ENCODE peak calls at places on chromosome 2, in ten cellular contexts. One of them, this sample, is unnamed.

GRCh38 chr2:130251865-130252620 is 53.8 kb upstream of the TUBA3E start:
- DNase-seq in activated CD8-positive, alpha-beta memory T cell treated with anti-CD3 and anti-CD28 coated beads for 1 hour: no peak
- DNase-seq in caudate nucleus: no peak
- DNase-seq in T-cell: no peak
- DNase-seq in foreskin fibroblast: peak; percentile 14
- DNase-seq in epithelial cell of esophagus: no peak
- DNase-seq in central memory CD8-positive, alpha-beta T cell: no peak
- DNase-seq in NCI-H510A treated with DMSO at 0.1 percent for 48 hours: no peak
- DNase-seq in anterior cingulate cortex: no peak
- DNase-seq in GM12865: no peak
- DNase-seq in this sample: no peak

GRCh38 chr2:100253786-100254185 is 68.5 kb downstream of the LONRF2 start:
- DNase-seq in anterior cingulate cortex: no peak
- DNase-seq in activated CD8-positive, alpha-beta memory T cell treated with anti-CD3 and anti-CD28 coated beads for 1 hour: no peak
- DNase-seq in NCI-H510A treated with DMSO at 0.1 percent for 48 hours: no peak
- DNase-seq in caudate nucleus: no peak
- DNase-seq in foreskin fibroblast: no peak
- DNase-seq in epithelial cell of esophagus: no peak
- DNase-seq in central memory CD8-positive, alpha-beta T cell: no peak
- DNase-seq in T-cell: no peak
- DNase-seq in GM12865: no peak
- DNase-seq in this sample: no peak

GRCh38 chr2:189854956-189855355 is 70.7 kb downstream of the PMS1 start:
- DNase-seq in epithelial cell of esophagus: no peak
- DNase-seq in GM12865: no peak
- DNase-seq in foreskin fibroblast: peak; percentile 47
- DNase-seq in activated CD8-positive, alpha-beta memory T cell treated with anti-CD3 and anti-CD28 coated beads for 1 hour: no peak
- DNase-seq in anterior cingulate cortex: no peak
- DNase-seq in caudate nucleus: no peak
- DNase-seq in central memory CD8-positive, alpha-beta T cell: no peak
- DNase-seq in NCI-H510A treated with DMSO at 0.1 percent for 48 hours: no peak
- DNase-seq in T-cell: no peak
- DNase-seq in this sample: no peak

GRCh38 chr2:134670955-134671354 is 47.8 kb downstream of the TMEM163 start:
- DNase-seq in NCI-H510A treated with DMSO at 0.1 percent for 48 hours: peak; percentile 81
- DNase-seq in GM12865: no peak
- DNase-seq in activated CD8-positive, alpha-beta memory T cell treated with anti-CD3 and anti-CD28 coated beads for 1 hour: no peak
- DNase-seq in central memory CD8-positive, alpha-beta T cell: no peak
- DNase-seq in epithelial cell of esophagus: no peak
- DNase-seq in foreskin fibroblast: no peak
- DNase-seq in T-cell: no peak
- DNase-seq in anterior cingulate cortex: no peak
- DNase-seq in caudate nucleus: no peak
- DNase-seq in this sample: no peak

GRCh38 chr2:241540766-241541561 is 17.6 kb upstream of the BOK start:
- DNase-seq in T-cell: peak; percentile 14
- DNase-seq in NCI-H510A treated with DMSO at 0.1 percent for 48 hours: no peak
- DNase-seq in anterior cingulate cortex: no peak
- DNase-seq in GM12865: peak; percentile 73
- DNase-seq in activated CD8-positive, alpha-beta memory T cell treated with anti-CD3 and anti-CD28 coated beads for 1 hour: peak; percentile 21
- DNase-seq in foreskin fibroblast: peak; percentile 76
- DNase-seq in caudate nucleus: peak; percentile 28
- DNase-seq in central memory CD8-positive, alpha-beta T cell: peak; percentile 27
- DNase-seq in epithelial cell of esophagus: peak; percentile 87
- DNase-seq in this sample: peak; percentile 58

GRCh38 chr2:143294068-143294467 is 164.8 kb downstream of the ARHGAP15 start:
- DNase-seq in caudate nucleus: no peak
- DNase-seq in NCI-H510A treated with DMSO at 0.1 percent for 48 hours: no peak
- DNase-seq in foreskin fibroblast: no peak
- DNase-seq in activated CD8-positive, alpha-beta memory T cell treated with anti-CD3 and anti-CD28 coated beads for 1 hour: no peak
- DNase-seq in epithelial cell of esophagus: no peak
- DNase-seq in T-cell: no peak
- DNase-seq in anterior cingulate cortex: no peak
- DNase-seq in GM12865: no peak
- DNase-seq in central memory CD8-positive, alpha-beta T cell: no peak
- DNase-seq in this sample: no peak

GRCh38 chr2:118668431-118669424 is 178.7 kb downstream of the EN1 start:
- DNase-seq in GM12865: no peak
- DNase-seq in foreskin fibroblast: peak; percentile 97
- DNase-seq in T-cell: no peak
- DNase-seq in epithelial cell of esophagus: peak; percentile 75
- DNase-seq in anterior cingulate cortex: no peak
- DNase-seq in activated CD8-positive, alpha-beta memory T cell treated with anti-CD3 and anti-CD28 coated beads for 1 hour: no peak
- DNase-seq in NCI-H510A treated with DMSO at 0.1 percent for 48 hours: no peak
- DNase-seq in caudate nucleus: no peak
- DNase-seq in central memory CD8-positive, alpha-beta T cell: no peak
- DNase-seq in this sample: no peak

GRCh38 chr2:169828141-169828811 is 1.0 kb downstream of the UBR3 start:
- DNase-seq in epithelial cell of esophagus: peak; percentile 74
- DNase-seq in caudate nucleus: no peak
- DNase-seq in GM12865: peak; percentile 60
- DNase-seq in anterior cingulate cortex: peak; percentile 21
- DNase-seq in central memory CD8-positive, alpha-beta T cell: no peak
- DNase-seq in T-cell: peak; percentile 15
- DNase-seq in NCI-H510A treated with DMSO at 0.1 percent for 48 hours: peak; percentile 85
- DNase-seq in foreskin fibroblast: peak; percentile 64
- DNase-seq in activated CD8-positive, alpha-beta memory T cell treated with anti-CD3 and anti-CD28 coated beads for 1 hour: no peak
- DNase-seq in this sample: no peak

GRCh38 chr2:204695506-204695905 is 150.2 kb downstream of the PARD3B start:
- DNase-seq in GM12865: no peak
- DNase-seq in activated CD8-positive, alpha-beta memory T cell treated with anti-CD3 and anti-CD28 coated beads for 1 hour: no peak
- DNase-seq in foreskin fibroblast: no peak
- DNase-seq in caudate nucleus: no peak
- DNase-seq in T-cell: no peak
- DNase-seq in epithelial cell of esophagus: no peak
- DNase-seq in anterior cingulate cortex: no peak
- DNase-seq in central memory CD8-positive, alpha-beta T cell: no peak
- DNase-seq in NCI-H510A treated with DMSO at 0.1 percent for 48 hours: no peak
- DNase-seq in this sample: no peak

GRCh38 chr2:172859821-172860707 is 124.4 kb downstream of the RAPGEF4 start:
- DNase-seq in NCI-H510A treated with DMSO at 0.1 percent for 48 hours: peak; percentile 93
- DNase-seq in T-cell: no peak
- DNase-seq in caudate nucleus: no peak
- DNase-seq in GM12865: no peak
- DNase-seq in activated CD8-positive, alpha-beta memory T cell treated with anti-CD3 and anti-CD28 coated beads for 1 hour: no peak
- DNase-seq in central memory CD8-positive, alpha-beta T cell: no peak
- DNase-seq in anterior cingulate cortex: no peak
- DNase-seq in foreskin fibroblast: peak; percentile 6
- DNase-seq in epithelial cell of esophagus: no peak
- DNase-seq in this sample: no peak

GRCh38 chr2:181165199-181165868 is 184.9 kb downstream of the UBE2E3 start:
- DNase-seq in caudate nucleus: no peak
- DNase-seq in NCI-H510A treated with DMSO at 0.1 percent for 48 hours: no peak
- DNase-seq in GM12865: peak; percentile 81
- DNase-seq in epithelial cell of esophagus: no peak
- DNase-seq in activated CD8-positive, alpha-beta memory T cell treated with anti-CD3 and anti-CD28 coated beads for 1 hour: no peak
- DNase-seq in anterior cingulate cortex: no peak
- DNase-seq in central memory CD8-positive, alpha-beta T cell: no peak
- DNase-seq in foreskin fibroblast: no peak
- DNase-seq in T-cell: no peak
- DNase-seq in this sample: no peak

GRCh38 chr2:9166579-9167392 is 39.8 kb upstream of the ASAP2 start:
- DNase-seq in foreskin fibroblast: peak; percentile 49
- DNase-seq in activated CD8-positive, alpha-beta memory T cell treated with anti-CD3 and anti-CD28 coated beads for 1 hour: no peak
- DNase-seq in caudate nucleus: no peak
- DNase-seq in GM12865: no peak
- DNase-seq in NCI-H510A treated with DMSO at 0.1 percent for 48 hours: no peak
- DNase-seq in epithelial cell of esophagus: no peak
- DNase-seq in anterior cingulate cortex: no peak
- DNase-seq in T-cell: no peak
- DNase-seq in central memory CD8-positive, alpha-beta T cell: no peak
- DNase-seq in this sample: no peak

GRCh38 chr2:8452979-8453903 is 228.6 kb upstream of the ID2 start:
- DNase-seq in T-cell: no peak
- DNase-seq in GM12865: no peak
- DNase-seq in anterior cingulate cortex: no peak
- DNase-seq in NCI-H510A treated with DMSO at 0.1 percent for 48 hours: no peak
- DNase-seq in activated CD8-positive, alpha-beta memory T cell treated with anti-CD3 and anti-CD28 coated beads for 1 hour: no peak
- DNase-seq in central memory CD8-positive, alpha-beta T cell: no peak
- DNase-seq in caudate nucleus: no peak
- DNase-seq in foreskin fibroblast: peak; percentile 42
- DNase-seq in epithelial cell of esophagus: no peak
- DNase-seq in this sample: no peak

GRCh38 chr2:17171446-17172049 is 346.7 kb downstream of the RAD51AP2 start:
- DNase-seq in NCI-H510A treated with DMSO at 0.1 percent for 48 hours: peak; percentile 48
- DNase-seq in foreskin fibroblast: peak; percentile 54
- DNase-seq in activated CD8-positive, alpha-beta memory T cell treated with anti-CD3 and anti-CD28 coated beads for 1 hour: no peak
- DNase-seq in anterior cingulate cortex: no peak
- DNase-seq in T-cell: no peak
- DNase-seq in epithelial cell of esophagus: peak; percentile 64
- DNase-seq in GM12865: peak; percentile 26
- DNase-seq in caudate nucleus: no peak
- DNase-seq in central memory CD8-positive, alpha-beta T cell: no peak
- DNase-seq in this sample: no peak

GRCh38 chr2:44651974-44652373 is 289.5 kb upstream of the SIX3 start:
- DNase-seq in foreskin fibroblast: no peak
- DNase-seq in anterior cingulate cortex: no peak
- DNase-seq in GM12865: peak; percentile 37
- DNase-seq in NCI-H510A treated with DMSO at 0.1 percent for 48 hours: no peak
- DNase-seq in T-cell: no peak
- DNase-seq in epithelial cell of esophagus: no peak
- DNase-seq in activated CD8-positive, alpha-beta memory T cell treated with anti-CD3 and anti-CD28 coated beads for 1 hour: no peak
- DNase-seq in caudate nucleus: no peak
- DNase-seq in central memory CD8-positive, alpha-beta T cell: no peak
- DNase-seq in this sample: no peak

GRCh38 chr2:239182981-239183791 is 217.6 kb downstream of the HDAC4 start:
- DNase-seq in NCI-H510A treated with DMSO at 0.1 percent for 48 hours: no peak
- DNase-seq in central memory CD8-positive, alpha-beta T cell: no peak
- DNase-seq in T-cell: no peak
- DNase-seq in GM12865: no peak
- DNase-seq in activated CD8-positive, alpha-beta memory T cell treated with anti-CD3 and anti-CD28 coated beads for 1 hour: no peak
- DNase-seq in caudate nucleus: no peak
- DNase-seq in anterior cingulate cortex: no peak
- DNase-seq in foreskin fibroblast: no peak
- DNase-seq in epithelial cell of esophagus: no peak
- DNase-seq in this sample: no peak

GRCh38 chr2:236638707-236639106 is 69.1 kb downstream of the ACKR3 start:
- DNase-seq in T-cell: no peak
- DNase-seq in foreskin fibroblast: no peak
- DNase-seq in activated CD8-positive, alpha-beta memory T cell treated with anti-CD3 and anti-CD28 coated beads for 1 hour: no peak
- DNase-seq in caudate nucleus: no peak
- DNase-seq in GM12865: no peak
- DNase-seq in central memory CD8-positive, alpha-beta T cell: no peak
- DNase-seq in epithelial cell of esophagus: no peak
- DNase-seq in anterior cingulate cortex: no peak
- DNase-seq in NCI-H510A treated with DMSO at 0.1 percent for 48 hours: no peak
- DNase-seq in this sample: no peak

GRCh38 chr2:216765810-216766259 is 70.5 kb upstream of the IGFBP5 start:
- DNase-seq in GM12865: no peak
- DNase-seq in central memory CD8-positive, alpha-beta T cell: no peak
- DNase-seq in T-cell: no peak
- DNase-seq in caudate nucleus: no peak
- DNase-seq in activated CD8-positive, alpha-beta memory T cell treated with anti-CD3 and anti-CD28 coated beads for 1 hour: no peak
- DNase-seq in anterior cingulate cortex: no peak
- DNase-seq in epithelial cell of esophagus: no peak
- DNase-seq in NCI-H510A treated with DMSO at 0.1 percent for 48 hours: peak; percentile 95
- DNase-seq in foreskin fibroblast: no peak
- DNase-seq in this sample: no peak

GRCh38 chr2:109398616-109399015 is 215.2 kb downstream of the SEPTIN10 start:
- DNase-seq in caudate nucleus: no peak
- DNase-seq in anterior cingulate cortex: no peak
- DNase-seq in T-cell: no peak
- DNase-seq in activated CD8-positive, alpha-beta memory T cell treated with anti-CD3 and anti-CD28 coated beads for 1 hour: no peak
- DNase-seq in foreskin fibroblast: no peak
- DNase-seq in epithelial cell of esophagus: no peak
- DNase-seq in GM12865: no peak
- DNase-seq in NCI-H510A treated with DMSO at 0.1 percent for 48 hours: no peak
- DNase-seq in central memory CD8-positive, alpha-beta T cell: no peak
- DNase-seq in this sample: no peak

GRCh38 chr2:123438277-123439050 is 586.6 kb upstream of the CNTNAP5 start:
- DNase-seq in GM12865: no peak
- DNase-seq in central memory CD8-positive, alpha-beta T cell: no peak
- DNase-seq in activated CD8-positive, alpha-beta memory T cell treated with anti-CD3 and anti-CD28 coated beads for 1 hour: no peak
- DNase-seq in foreskin fibroblast: no peak
- DNase-seq in caudate nucleus: no peak
- DNase-seq in NCI-H510A treated with DMSO at 0.1 percent for 48 hours: no peak
- DNase-seq in epithelial cell of esophagus: no peak
- DNase-seq in T-cell: no peak
- DNase-seq in anterior cingulate cortex: no peak
- DNase-seq in this sample: no peak

GRCh38 chr2:240351088-240351741 is 84.2 kb upstream of the GPC1 start:
- DNase-seq in epithelial cell of esophagus: no peak
- DNase-seq in GM12865: no peak
- DNase-seq in caudate nucleus: no peak
- DNase-seq in activated CD8-positive, alpha-beta memory T cell treated with anti-CD3 and anti-CD28 coated beads for 1 hour: no peak
- DNase-seq in T-cell: no peak
- DNase-seq in foreskin fibroblast: no peak
- DNase-seq in anterior cingulate cortex: no peak
- DNase-seq in central memory CD8-positive, alpha-beta T cell: no peak
- DNase-seq in NCI-H510A treated with DMSO at 0.1 percent for 48 hours: no peak
- DNase-seq in this sample: no peak

GRCh38 chr2:9973691-9974090 is 22.2 kb downstream of the GRHL1 start:
- DNase-seq in caudate nucleus: no peak
- DNase-seq in central memory CD8-positive, alpha-beta T cell: no peak
- DNase-seq in epithelial cell of esophagus: no peak
- DNase-seq in anterior cingulate cortex: no peak
- DNase-seq in T-cell: no peak
- DNase-seq in foreskin fibroblast: no peak
- DNase-seq in GM12865: no peak
- DNase-seq in NCI-H510A treated with DMSO at 0.1 percent for 48 hours: no peak
- DNase-seq in activated CD8-positive, alpha-beta memory T cell treated with anti-CD3 and anti-CD28 coated beads for 1 hour: no peak
- DNase-seq in this sample: no peak

GRCh38 chr2:201854221-201854801 is 48.0 kb downstream of the CDK15 start:
- DNase-seq in foreskin fibroblast: peak; percentile 96
- DNase-seq in anterior cingulate cortex: no peak
- DNase-seq in GM12865: no peak
- DNase-seq in central memory CD8-positive, alpha-beta T cell: no peak
- DNase-seq in T-cell: no peak
- DNase-seq in caudate nucleus: no peak
- DNase-seq in NCI-H510A treated with DMSO at 0.1 percent for 48 hours: no peak
- DNase-seq in activated CD8-positive, alpha-beta memory T cell treated with anti-CD3 and anti-CD28 coated beads for 1 hour: no peak
- DNase-seq in epithelial cell of esophagus: peak; percentile 92
- DNase-seq in this sample: no peak

GRCh38 chr2:74538881-74539339 is 9.2 kb downstream of the HTRA2 start:
- DNase-seq in epithelial cell of esophagus: no peak
- DNase-seq in NCI-H510A treated with DMSO at 0.1 percent for 48 hours: no peak
- DNase-seq in T-cell: no peak
- DNase-seq in anterior cingulate cortex: no peak
- DNase-seq in central memory CD8-positive, alpha-beta T cell: no peak
- DNase-seq in GM12865: peak; percentile 61
- DNase-seq in activated CD8-positive, alpha-beta memory T cell treated with anti-CD3 and anti-CD28 coated beads for 1 hour: no peak
- DNase-seq in caudate nucleus: no peak
- DNase-seq in foreskin fibroblast: no peak
- DNase-seq in this sample: no peak

GRCh38 chr2:18214936-18215335 is 336.5 kb downstream of the KCNS3 start:
- DNase-seq in activated CD8-positive, alpha-beta memory T cell treated with anti-CD3 and anti-CD28 coated beads for 1 hour: no peak
- DNase-seq in central memory CD8-positive, alpha-beta T cell: no peak
- DNase-seq in NCI-H510A treated with DMSO at 0.1 percent for 48 hours: no peak
- DNase-seq in foreskin fibroblast: peak; percentile 14
- DNase-seq in epithelial cell of esophagus: peak; percentile 43
- DNase-seq in T-cell: no peak
- DNase-seq in caudate nucleus: no peak
- DNase-seq in GM12865: no peak
- DNase-seq in anterior cingulate cortex: no peak
- DNase-seq in this sample: no peak

GRCh38 chr2:241029599-241030332 is 31.3 kb downstream of the SNED1 start:
- DNase-seq in T-cell: no peak
- DNase-seq in GM12865: no peak
- DNase-seq in activated CD8-positive, alpha-beta memory T cell treated with anti-CD3 and anti-CD28 coated beads for 1 hour: no peak
- DNase-seq in epithelial cell of esophagus: no peak
- DNase-seq in central memory CD8-positive, alpha-beta T cell: no peak
- DNase-seq in anterior cingulate cortex: no peak
- DNase-seq in caudate nucleus: no peak
- DNase-seq in foreskin fibroblast: no peak
- DNase-seq in NCI-H510A treated with DMSO at 0.1 percent for 48 hours: no peak
- DNase-seq in this sample: no peak

GRCh38 chr2:118474151-118474561 is 373.3 kb downstream of the EN1 start:
- DNase-seq in GM12865: no peak
- DNase-seq in foreskin fibroblast: no peak
- DNase-seq in anterior cingulate cortex: no peak
- DNase-seq in caudate nucleus: no peak
- DNase-seq in central memory CD8-positive, alpha-beta T cell: no peak
- DNase-seq in activated CD8-positive, alpha-beta memory T cell treated with anti-CD3 and anti-CD28 coated beads for 1 hour: no peak
- DNase-seq in epithelial cell of esophagus: no peak
- DNase-seq in NCI-H510A treated with DMSO at 0.1 percent for 48 hours: peak; percentile 65
- DNase-seq in T-cell: no peak
- DNase-seq in this sample: no peak

GRCh38 chr2:71687412-71687811 is 234.1 kb downstream of the DYSF start:
- DNase-seq in GM12865: no peak
- DNase-seq in central memory CD8-positive, alpha-beta T cell: no peak
- DNase-seq in activated CD8-positive, alpha-beta memory T cell treated with anti-CD3 and anti-CD28 coated beads for 1 hour: no peak
- DNase-seq in foreskin fibroblast: no peak
- DNase-seq in NCI-H510A treated with DMSO at 0.1 percent for 48 hours: no peak
- DNase-seq in epithelial cell of esophagus: no peak
- DNase-seq in anterior cingulate cortex: no peak
- DNase-seq in caudate nucleus: no peak
- DNase-seq in T-cell: no peak
- DNase-seq in this sample: no peak